ENCODE peak calls at places on chromosomes 5 and 9, in ten cellular contexts. One of them, this sample, is unnamed.

GRCh38 chr5:5271606-5272321 is 131.6 kb downstream of the ADAMTS16 start:
- DNase-seq in HCT116: no peak
- DNase-seq in HFFc6: peak; percentile 15
- DNase-seq in CD8-positive, alpha-beta T cell: no peak
- DNase-seq in choroid plexus epithelial cell: peak; percentile 53
- DNase-seq in heart right ventricle: no peak
- DNase-seq in progenitor cell of endocrine pancreas: no peak
- DNase-seq in stomach: no peak
- DNase-seq in nephron progenitor cell: no peak
- DNase-seq in coronary artery: no peak
- DNase-seq in this sample: no peak

GRCh38 chr5:14720236-14720923 is 55.9 kb downstream of the OTULIN start:
- DNase-seq in HCT116: no peak
- DNase-seq in HFFc6: peak; percentile 77
- DNase-seq in CD8-positive, alpha-beta T cell: no peak
- DNase-seq in choroid plexus epithelial cell: peak; percentile 87
- DNase-seq in heart right ventricle: no peak
- DNase-seq in progenitor cell of endocrine pancreas: no peak
- DNase-seq in stomach: no peak
- DNase-seq in nephron progenitor cell: no peak
- DNase-seq in coronary artery: no peak
- DNase-seq in this sample: no peak

GRCh38 chr5:50853151-50853550 is 186.7 kb downstream of the PARP8 start:
- DNase-seq in HCT116: no peak
- DNase-seq in HFFc6: no peak
- DNase-seq in CD8-positive, alpha-beta T cell: no peak
- DNase-seq in choroid plexus epithelial cell: no peak
- DNase-seq in heart right ventricle: peak; percentile 6
- DNase-seq in progenitor cell of endocrine pancreas: no peak
- DNase-seq in stomach: no peak
- DNase-seq in nephron progenitor cell: no peak
- DNase-seq in coronary artery: no peak
- DNase-seq in this sample: no peak

GRCh38 chr9:137685886-137686420 is 67.1 kb downstream of the EHMT1 start:
- DNase-seq in HCT116: no peak
- DNase-seq in HFFc6: no peak
- DNase-seq in CD8-positive, alpha-beta T cell: no peak
- DNase-seq in choroid plexus epithelial cell: no peak
- DNase-seq in heart right ventricle: no peak
- DNase-seq in progenitor cell of endocrine pancreas: no peak
- DNase-seq in stomach: no peak
- DNase-seq in nephron progenitor cell: no peak
- DNase-seq in coronary artery: no peak
- DNase-seq in this sample: no peak

GRCh38 chr5:140785905-140786686 is at the start of gene PCDHA1:
- DNase-seq in HCT116: no peak
- DNase-seq in HFFc6: no peak
- DNase-seq in CD8-positive, alpha-beta T cell: no peak
- DNase-seq in choroid plexus epithelial cell: no peak
- DNase-seq in heart right ventricle: no peak
- DNase-seq in progenitor cell of endocrine pancreas: no peak
- DNase-seq in stomach: no peak
- DNase-seq in nephron progenitor cell: no peak
- DNase-seq in coronary artery: no peak
- DNase-seq in this sample: no peak

GRCh38 chr9:35515766-35516165 is 25.9 kb downstream of the RUSC2 start:
- DNase-seq in HCT116: no peak
- DNase-seq in HFFc6: no peak
- DNase-seq in CD8-positive, alpha-beta T cell: no peak
- DNase-seq in choroid plexus epithelial cell: peak; percentile 51
- DNase-seq in heart right ventricle: no peak
- DNase-seq in progenitor cell of endocrine pancreas: no peak
- DNase-seq in stomach: no peak
- DNase-seq in nephron progenitor cell: no peak
- DNase-seq in coronary artery: no peak
- DNase-seq in this sample: no peak

GRCh38 chr5:138953370-138954256 is 78.5 kb upstream of the LRRTM2 start:
- DNase-seq in HCT116: no peak
- DNase-seq in HFFc6: no peak
- DNase-seq in CD8-positive, alpha-beta T cell: peak; percentile 54
- DNase-seq in choroid plexus epithelial cell: peak; percentile 70
- DNase-seq in heart right ventricle: peak; percentile 90
- DNase-seq in progenitor cell of endocrine pancreas: no peak
- DNase-seq in stomach: peak; percentile 87
- DNase-seq in nephron progenitor cell: no peak
- DNase-seq in coronary artery: peak; percentile 84
- DNase-seq in this sample: no peak

GRCh38 chr5:11426442-11426841 is 477.8 kb downstream of the CTNND2 start:
- DNase-seq in HCT116: no peak
- DNase-seq in HFFc6: no peak
- DNase-seq in CD8-positive, alpha-beta T cell: no peak
- DNase-seq in choroid plexus epithelial cell: no peak
- DNase-seq in heart right ventricle: no peak
- DNase-seq in progenitor cell of endocrine pancreas: no peak
- DNase-seq in stomach: no peak
- DNase-seq in nephron progenitor cell: no peak
- DNase-seq in coronary artery: no peak
- DNase-seq in this sample: no peak

GRCh38 chr5:175328687-175329086 is 115.3 kb downstream of the DRD1 start:
- DNase-seq in HCT116: no peak
- DNase-seq in HFFc6: no peak
- DNase-seq in CD8-positive, alpha-beta T cell: no peak
- DNase-seq in choroid plexus epithelial cell: no peak
- DNase-seq in heart right ventricle: no peak
- DNase-seq in progenitor cell of endocrine pancreas: no peak
- DNase-seq in stomach: no peak
- DNase-seq in nephron progenitor cell: no peak
- DNase-seq in coronary artery: no peak
- DNase-seq in this sample: no peak

GRCh38 chr9:109143881-109144562 is 23.0 kb downstream of the FRRS1L start:
- DNase-seq in HCT116: peak; percentile 60
- DNase-seq in HFFc6: peak; percentile 35
- DNase-seq in CD8-positive, alpha-beta T cell: no peak
- DNase-seq in choroid plexus epithelial cell: peak; percentile 47
- DNase-seq in heart right ventricle: no peak
- DNase-seq in progenitor cell of endocrine pancreas: no peak
- DNase-seq in stomach: no peak
- DNase-seq in nephron progenitor cell: no peak
- DNase-seq in coronary artery: no peak
- DNase-seq in this sample: peak; percentile 37

GRCh38 chr9:135849186-135849585 is 58.2 kb downstream of the CAMSAP1 start:
- DNase-seq in HCT116: no peak
- DNase-seq in HFFc6: no peak
- DNase-seq in CD8-positive, alpha-beta T cell: no peak
- DNase-seq in choroid plexus epithelial cell: no peak
- DNase-seq in heart right ventricle: no peak
- DNase-seq in progenitor cell of endocrine pancreas: no peak
- DNase-seq in stomach: no peak
- DNase-seq in nephron progenitor cell: no peak
- DNase-seq in coronary artery: peak; percentile 4
- DNase-seq in this sample: no peak

GRCh38 chr5:157612071-157612476 is 36.5 kb upstream of the ADAM19 start:
- DNase-seq in HCT116: no peak
- DNase-seq in HFFc6: no peak
- DNase-seq in CD8-positive, alpha-beta T cell: no peak
- DNase-seq in choroid plexus epithelial cell: no peak
- DNase-seq in heart right ventricle: no peak
- DNase-seq in progenitor cell of endocrine pancreas: no peak
- DNase-seq in stomach: no peak
- DNase-seq in nephron progenitor cell: no peak
- DNase-seq in coronary artery: no peak
- DNase-seq in this sample: no peak

GRCh38 chr5:75055727-75056144 is 3.4 kb upstream of the GCNT4 start:
- DNase-seq in HCT116: no peak
- DNase-seq in HFFc6: peak; percentile 50
- DNase-seq in CD8-positive, alpha-beta T cell: no peak
- DNase-seq in choroid plexus epithelial cell: peak; percentile 69
- DNase-seq in heart right ventricle: no peak
- DNase-seq in progenitor cell of endocrine pancreas: no peak
- DNase-seq in stomach: no peak
- DNase-seq in nephron progenitor cell: no peak
- DNase-seq in coronary artery: no peak
- DNase-seq in this sample: no peak

GRCh38 chr5:179060116-179061008 is at the start of gene ZNF354C:
- DNase-seq in HCT116: no peak
- DNase-seq in HFFc6: peak; percentile 82
- DNase-seq in CD8-positive, alpha-beta T cell: peak; percentile 92
- DNase-seq in choroid plexus epithelial cell: peak; percentile 94
- DNase-seq in heart right ventricle: peak; percentile 93
- DNase-seq in progenitor cell of endocrine pancreas: peak; percentile 62
- DNase-seq in stomach: peak; percentile 86
- DNase-seq in nephron progenitor cell: peak; percentile 68
- DNase-seq in coronary artery: peak; percentile 90
- DNase-seq in this sample: no peak

GRCh38 chr9:77926314-77926959 is 105.2 kb downstream of the GNAQ start:
- DNase-seq in HCT116: peak; percentile 1
- DNase-seq in HFFc6: peak; percentile 73
- DNase-seq in CD8-positive, alpha-beta T cell: no peak
- DNase-seq in choroid plexus epithelial cell: peak; percentile 84
- DNase-seq in heart right ventricle: no peak
- DNase-seq in progenitor cell of endocrine pancreas: no peak
- DNase-seq in stomach: no peak
- DNase-seq in nephron progenitor cell: no peak
- DNase-seq in coronary artery: no peak
- DNase-seq in this sample: no peak

GRCh38 chr5:131641494-131641893 is 6.5 kb upstream of the RAPGEF6 start:
- DNase-seq in HCT116: no peak
- DNase-seq in HFFc6: no peak
- DNase-seq in CD8-positive, alpha-beta T cell: no peak
- DNase-seq in choroid plexus epithelial cell: no peak
- DNase-seq in heart right ventricle: no peak
- DNase-seq in progenitor cell of endocrine pancreas: no peak
- DNase-seq in stomach: no peak
- DNase-seq in nephron progenitor cell: no peak
- DNase-seq in coronary artery: no peak
- DNase-seq in this sample: no peak

GRCh38 chr5:131644822-131645221 is 9.8 kb upstream of the RAPGEF6 start:
- DNase-seq in HCT116: peak; percentile 34
- DNase-seq in HFFc6: peak; percentile 30
- DNase-seq in CD8-positive, alpha-beta T cell: no peak
- DNase-seq in choroid plexus epithelial cell: no peak
- DNase-seq in heart right ventricle: no peak
- DNase-seq in progenitor cell of endocrine pancreas: no peak
- DNase-seq in stomach: no peak
- DNase-seq in nephron progenitor cell: no peak
- DNase-seq in coronary artery: no peak
- DNase-seq in this sample: no peak

GRCh38 chr5:131649160-131649559 is 14.1 kb upstream of the RAPGEF6 start:
- DNase-seq in HCT116: no peak
- DNase-seq in HFFc6: peak; percentile 44
- DNase-seq in CD8-positive, alpha-beta T cell: no peak
- DNase-seq in choroid plexus epithelial cell: peak; percentile 64
- DNase-seq in heart right ventricle: no peak
- DNase-seq in progenitor cell of endocrine pancreas: no peak
- DNase-seq in stomach: no peak
- DNase-seq in nephron progenitor cell: no peak
- DNase-seq in coronary artery: no peak
- DNase-seq in this sample: no peak

DNA sequence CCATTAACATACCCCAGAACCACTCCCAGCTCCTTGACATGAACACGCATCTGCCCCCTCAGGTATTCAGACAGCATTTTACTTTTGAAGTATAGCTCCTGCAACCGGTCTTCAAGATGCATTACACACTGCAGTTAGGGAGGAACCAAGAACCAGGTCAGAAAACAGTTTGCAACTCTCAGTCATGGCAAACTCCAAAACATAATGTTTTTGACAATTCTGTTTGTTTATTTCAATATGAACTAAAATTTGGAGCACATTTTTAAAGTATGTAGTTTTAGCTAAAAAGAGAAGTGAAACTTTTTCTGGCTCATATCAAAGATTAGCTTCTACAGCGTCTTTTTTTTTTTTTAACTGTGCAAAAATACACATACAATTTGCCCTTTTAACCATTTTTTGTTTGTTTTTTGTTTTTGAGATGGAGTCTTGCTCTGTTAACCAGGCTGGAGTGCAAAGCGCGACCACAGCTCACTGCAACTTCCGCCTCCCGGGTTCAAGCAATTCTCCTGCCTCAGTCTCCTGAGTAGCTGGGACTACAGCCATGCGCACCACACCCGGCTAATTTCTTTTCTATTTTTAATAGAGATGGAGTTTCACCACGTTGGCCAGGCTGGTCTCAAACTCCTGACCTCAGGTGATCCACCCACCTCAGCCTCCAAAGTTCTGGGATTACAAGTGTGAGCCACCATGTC is 12.2 kb upstream of the RAPGEF6 start:
- DNase-seq in HCT116: no peak
- DNase-seq in HFFc6: no peak
- DNase-seq in CD8-positive, alpha-beta T cell: no peak
- DNase-seq in choroid plexus epithelial cell: no peak
- DNase-seq in heart right ventricle: no peak
- DNase-seq in progenitor cell of endocrine pancreas: no peak
- DNase-seq in stomach: no peak
- DNase-seq in nephron progenitor cell: no peak
- DNase-seq in coronary artery: no peak
- DNase-seq in this sample: no peak
- TF ChIP-seq CTCF in HCT116: no peak
- TF ChIP-seq CTCF in HFFc6: no peak
- TF ChIP-seq CTCF in CD8-positive, alpha-beta T cell: no peak
- TF ChIP-seq CTCF in choroid plexus epithelial cell: no peak
- TF ChIP-seq CTCF in heart right ventricle: no peak
- TF ChIP-seq CTCF in progenitor cell of endocrine pancreas: no peak
- TF ChIP-seq CTCF in stomach: no peak
- TF ChIP-seq CTCF in nephron progenitor cell: no peak
- TF ChIP-seq CTCF in coronary artery: no peak
- TF ChIP-seq CTCF in this sample: no peak

GRCh38 chr5:136132557-136133415 is at the start of gene SMAD5:
- DNase-seq in HCT116: peak; percentile 86
- DNase-seq in HFFc6: peak; percentile 94
- DNase-seq in CD8-positive, alpha-beta T cell: peak; percentile 87
- DNase-seq in choroid plexus epithelial cell: peak; percentile 97
- DNase-seq in heart right ventricle: peak; percentile 98
- DNase-seq in progenitor cell of endocrine pancreas: peak; percentile 97
- DNase-seq in stomach: peak; percentile 96
- DNase-seq in nephron progenitor cell: peak; percentile 97
- DNase-seq in coronary artery: peak; percentile 97
- DNase-seq in this sample: peak; percentile 97
- TF ChIP-seq CTCF in HCT116: no peak
- TF ChIP-seq CTCF in HFFc6: no peak
- TF ChIP-seq CTCF in CD8-positive, alpha-beta T cell: no peak
- TF ChIP-seq CTCF in choroid plexus epithelial cell: peak; percentile 6
- TF ChIP-seq CTCF in heart right ventricle: no peak
- TF ChIP-seq CTCF in progenitor cell of endocrine pancreas: no peak
- TF ChIP-seq CTCF in stomach: no peak
- TF ChIP-seq CTCF in nephron progenitor cell: no peak
- TF ChIP-seq CTCF in coronary artery: no peak
- TF ChIP-seq CTCF in this sample: no peak

GRCh38 chr9:98806394-98807069 is 938 bp upstream of the GALNT12 start:
- DNase-seq in HCT116: no peak
- DNase-seq in HFFc6: peak; percentile 18
- DNase-seq in CD8-positive, alpha-beta T cell: no peak
- DNase-seq in choroid plexus epithelial cell: peak; percentile 36
- DNase-seq in heart right ventricle: no peak
- DNase-seq in progenitor cell of endocrine pancreas: no peak
- DNase-seq in stomach: no peak
- DNase-seq in nephron progenitor cell: no peak
- DNase-seq in coronary artery: no peak
- DNase-seq in this sample: no peak
- TF ChIP-seq CTCF in HCT116: peak; percentile 39
- TF ChIP-seq CTCF in HFFc6: peak; percentile 61
- TF ChIP-seq CTCF in CD8-positive, alpha-beta T cell: no peak
- TF ChIP-seq CTCF in choroid plexus epithelial cell: peak; percentile 39
- TF ChIP-seq CTCF in heart right ventricle: no peak
- TF ChIP-seq CTCF in progenitor cell of endocrine pancreas: peak; percentile 12
- TF ChIP-seq CTCF in stomach: no peak
- TF ChIP-seq CTCF in nephron progenitor cell: no peak
- TF ChIP-seq CTCF in coronary artery: no peak
- TF ChIP-seq CTCF in this sample: no peak

GRCh38 chr5:120684213-120684612 is 220.1 kb downstream of the PRR16 start:
- DNase-seq in HCT116: peak; percentile 8
- DNase-seq in HFFc6: peak; percentile 30
- DNase-seq in CD8-positive, alpha-beta T cell: no peak
- DNase-seq in choroid plexus epithelial cell: peak; percentile 60
- DNase-seq in heart right ventricle: no peak
- DNase-seq in progenitor cell of endocrine pancreas: no peak
- DNase-seq in stomach: no peak
- DNase-seq in nephron progenitor cell: no peak
- DNase-seq in coronary artery: no peak
- DNase-seq in this sample: no peak
- TF ChIP-seq CTCF in HCT116: peak; percentile 6
- TF ChIP-seq CTCF in HFFc6: peak; percentile 49
- TF ChIP-seq CTCF in CD8-positive, alpha-beta T cell: no peak
- TF ChIP-seq CTCF in choroid plexus epithelial cell: no peak
- TF ChIP-seq CTCF in heart right ventricle: no peak
- TF ChIP-seq CTCF in progenitor cell of endocrine pancreas: no peak
- TF ChIP-seq CTCF in stomach: no peak
- TF ChIP-seq CTCF in nephron progenitor cell: no peak
- TF ChIP-seq CTCF in coronary artery: no peak
- TF ChIP-seq CTCF in this sample: no peak